ENCODE peak calls at places on chromosomes 4 and X, in six cellular contexts. One of them, this sample, is unnamed.

GRCh38 chrX:79366888-79367749 is at the start of gene ITM2A:
- DNase-seq in Peyer's patch: peak
- DNase-seq in HCT116: no peak
- DNase-seq in tibial artery: peak
- DNase-seq in neural progenitor cell: peak
- DNase-seq in K562: peak
- DNase-seq in this sample: no peak

GRCh38 chr4:104395219-104395618 is 99.5 kb downstream of the CXXC4 start:
- DNase-seq in Peyer's patch: no peak
- DNase-seq in HCT116: no peak
- DNase-seq in tibial artery: no peak
- DNase-seq in neural progenitor cell: no peak
- DNase-seq in K562: no peak
- DNase-seq in this sample: no peak

GRCh38 chr4:32462944-32463343 is 1742.8 kb downstream of the PCDH7 start:
- DNase-seq in Peyer's patch: no peak
- DNase-seq in HCT116: peak
- DNase-seq in tibial artery: no peak
- DNase-seq in neural progenitor cell: peak
- DNase-seq in K562: no peak
- DNase-seq in this sample: peak

GRCh38 chrX:42546800-42547199 is 231.2 kb downstream of the PPP1R2C start:
- DNase-seq in Peyer's patch: no peak
- DNase-seq in HCT116: no peak
- DNase-seq in tibial artery: no peak
- DNase-seq in neural progenitor cell: no peak
- DNase-seq in K562: no peak
- DNase-seq in this sample: no peak

GRCh38 chrX:23745786-23746185 is 2.7 kb upstream of the ACOT9 start:
- DNase-seq in Peyer's patch: no peak
- DNase-seq in HCT116: no peak
- DNase-seq in tibial artery: no peak
- DNase-seq in neural progenitor cell: no peak
- DNase-seq in K562: no peak
- DNase-seq in this sample: no peak

GRCh38 chr4:119237201-119237600 is 24.7 kb downstream of the USP53 start:
- DNase-seq in Peyer's patch: no peak
- DNase-seq in HCT116: no peak
- DNase-seq in tibial artery: no peak
- DNase-seq in neural progenitor cell: no peak
- DNase-seq in K562: no peak
- DNase-seq in this sample: no peak

GRCh38 chrX:2370436-2370835 is 130.3 kb downstream of the DHRSX start:
- DNase-seq in Peyer's patch: no peak
- DNase-seq in HCT116: no peak
- DNase-seq in tibial artery: no peak
- DNase-seq in neural progenitor cell: no peak
- DNase-seq in K562: no peak
- DNase-seq in this sample: no peak

GRCh38 chr4:184510431-184510830 is 36.1 kb upstream of the IRF2 start:
- DNase-seq in Peyer's patch: no peak
- DNase-seq in HCT116: no peak
- DNase-seq in tibial artery: no peak
- DNase-seq in neural progenitor cell: no peak
- DNase-seq in K562: no peak
- DNase-seq in this sample: no peak

GRCh38 chr4:183503497-183504063 is 1.3 kb upstream of the ING2 start:
- DNase-seq in Peyer's patch: no peak
- DNase-seq in HCT116: no peak
- DNase-seq in tibial artery: no peak
- DNase-seq in neural progenitor cell: no peak
- DNase-seq in K562: no peak
- DNase-seq in this sample: peak
- H3K27ac ChIP-seq in Peyer's patch: peak
- H3K27ac ChIP-seq in HCT116: peak
- H3K27ac ChIP-seq in tibial artery: peak
- H3K27ac ChIP-seq in neural progenitor cell: peak
- H3K27ac ChIP-seq in K562: peak
- H3K27ac ChIP-seq in this sample: peak

GRCh38 chrX:120253784-120254183 is 3.2 kb downstream of the ZBTB33 start:
- DNase-seq in Peyer's patch: no peak
- DNase-seq in HCT116: no peak
- DNase-seq in tibial artery: no peak
- DNase-seq in neural progenitor cell: no peak
- DNase-seq in K562: no peak
- DNase-seq in this sample: no peak

GRCh38 chrX:120244735-120245498 is 5.7 kb upstream of the ZBTB33 start:
- DNase-seq in Peyer's patch: peak
- DNase-seq in HCT116: peak
- DNase-seq in tibial artery: peak
- DNase-seq in neural progenitor cell: peak
- DNase-seq in K562: peak
- DNase-seq in this sample: peak

GRCh38 chrX:120251471-120252011 is 929 bp downstream of the ZBTB33 start:
- DNase-seq in Peyer's patch: no peak
- DNase-seq in HCT116: no peak
- DNase-seq in tibial artery: peak
- DNase-seq in neural progenitor cell: peak
- DNase-seq in K562: peak
- DNase-seq in this sample: peak

GRCh38 chrX:120250522-120251271 is at the start of gene ZBTB33:
- DNase-seq in Peyer's patch: peak
- DNase-seq in HCT116: peak
- DNase-seq in tibial artery: peak
- DNase-seq in neural progenitor cell: peak
- DNase-seq in K562: peak
- DNase-seq in this sample: peak
- TF ChIP-seq CTCF in Peyer's patch: peak
- TF ChIP-seq CTCF in HCT116: peak
- TF ChIP-seq CTCF in tibial artery: peak
- TF ChIP-seq CTCF in neural progenitor cell: peak
- TF ChIP-seq CTCF in K562: peak
- TF ChIP-seq CTCF in this sample: peak

DNA sequence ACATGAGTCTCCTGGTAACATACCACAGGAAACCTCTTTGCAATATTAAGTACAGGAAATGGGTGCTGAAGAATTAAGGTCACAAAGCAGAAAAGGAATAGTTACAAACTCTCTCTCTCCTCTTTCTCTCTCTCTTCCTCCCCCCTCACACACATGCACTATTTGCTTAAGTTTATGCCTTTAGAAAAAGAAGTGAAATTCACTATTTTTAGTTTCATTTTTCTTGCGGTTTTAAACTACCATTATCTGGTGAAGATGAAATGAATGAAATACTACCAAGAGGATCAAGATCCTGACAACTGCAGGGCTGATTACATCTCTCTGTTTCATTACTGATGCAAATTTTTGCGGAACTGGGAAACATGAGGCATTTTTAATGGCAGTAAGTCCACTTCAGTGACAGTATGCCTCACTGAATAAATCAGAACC is 64.3 kb upstream of the FTHL17 start:
- DNase-seq in Peyer's patch: no peak
- DNase-seq in HCT116: no peak
- DNase-seq in tibial artery: no peak
- DNase-seq in neural progenitor cell: no peak
- DNase-seq in K562: no peak
- DNase-seq in this sample: no peak
- H3K27ac ChIP-seq in Peyer's patch: no peak
- H3K27ac ChIP-seq in HCT116: no peak
- H3K27ac ChIP-seq in tibial artery: no peak
- H3K27ac ChIP-seq in neural progenitor cell: no peak
- H3K27ac ChIP-seq in K562: no peak
- H3K27ac ChIP-seq in this sample: no peak

GRCh38 chrX:8724176-8724757 is 7.7 kb downstream of the ANOS1 start:
- DNase-seq in Peyer's patch: no peak
- DNase-seq in HCT116: no peak
- DNase-seq in tibial artery: no peak
- DNase-seq in neural progenitor cell: peak
- DNase-seq in K562: no peak
- DNase-seq in this sample: no peak
- TF ChIP-seq CTCF in Peyer's patch: no peak
- TF ChIP-seq CTCF in HCT116: no peak
- TF ChIP-seq CTCF in tibial artery: no peak
- TF ChIP-seq CTCF in neural progenitor cell: peak
- TF ChIP-seq CTCF in K562: peak
- TF ChIP-seq CTCF in this sample: no peak

GRCh38 chr4:176790398-176790797 is 2.3 kb downstream of the VEGFC start:
- DNase-seq in Peyer's patch: no peak
- DNase-seq in HCT116: no peak
- DNase-seq in tibial artery: no peak
- DNase-seq in neural progenitor cell: no peak
- DNase-seq in K562: no peak
- DNase-seq in this sample: no peak

GRCh38 chr4:176791591-176792347 is 953 bp downstream of the VEGFC start:
- DNase-seq in Peyer's patch: no peak
- DNase-seq in HCT116: no peak
- DNase-seq in tibial artery: no peak
- DNase-seq in neural progenitor cell: peak
- DNase-seq in K562: no peak
- DNase-seq in this sample: peak

GRCh38 chr4:176793060-176793605 is 411 bp upstream of the VEGFC start:
- DNase-seq in Peyer's patch: no peak
- DNase-seq in HCT116: no peak
- DNase-seq in tibial artery: no peak
- DNase-seq in neural progenitor cell: peak
- DNase-seq in K562: no peak
- DNase-seq in this sample: no peak

GRCh38 chr4:176794151-176794550 is 1.4 kb upstream of the VEGFC start:
- DNase-seq in Peyer's patch: no peak
- DNase-seq in HCT116: no peak
- DNase-seq in tibial artery: no peak
- DNase-seq in neural progenitor cell: no peak
- DNase-seq in K562: no peak
- DNase-seq in this sample: peak

DNA sequence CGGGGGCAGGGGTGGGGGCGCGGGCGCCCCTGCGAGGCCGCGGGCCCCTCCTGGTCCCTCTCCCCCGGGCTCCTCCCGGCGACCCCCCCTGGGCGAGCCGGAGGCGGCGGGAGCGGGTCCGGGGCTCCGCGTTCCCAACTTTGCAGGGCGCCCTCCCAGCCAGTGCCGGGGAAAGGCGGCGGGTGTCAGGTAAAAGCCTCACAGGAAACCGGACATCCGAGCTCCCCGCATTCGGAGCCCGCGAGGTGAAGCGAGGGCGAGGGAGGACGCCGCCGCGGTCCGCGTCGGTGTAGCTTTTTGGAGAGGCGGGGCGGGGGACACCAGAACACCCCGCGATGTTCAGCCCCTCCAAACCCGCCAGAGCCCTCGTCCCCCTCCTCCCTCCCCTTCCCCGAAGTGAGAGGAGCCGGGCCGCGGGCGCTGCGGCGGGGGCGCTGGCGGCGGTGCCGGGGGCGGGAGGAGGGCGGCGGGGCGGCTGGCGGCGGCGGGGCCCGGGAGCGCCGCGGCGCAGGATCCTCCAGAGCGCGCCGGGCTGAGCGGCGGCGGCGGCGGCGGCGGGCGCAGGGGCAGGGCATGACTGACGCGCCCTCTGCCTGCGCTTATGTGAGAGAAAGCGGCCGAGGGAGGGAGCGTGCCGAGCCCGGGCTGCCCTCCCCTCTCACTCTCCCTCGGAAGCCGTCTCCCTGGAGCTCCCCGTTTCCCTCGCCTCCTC is at the start of gene VEGFC:
- DNase-seq in Peyer's patch: no peak
- DNase-seq in HCT116: no peak
- DNase-seq in tibial artery: peak
- DNase-seq in neural progenitor cell: peak
- DNase-seq in K562: no peak
- DNase-seq in this sample: peak
- H3K27ac ChIP-seq in Peyer's patch: peak
- H3K27ac ChIP-seq in HCT116: no peak
- H3K27ac ChIP-seq in tibial artery: peak
- H3K27ac ChIP-seq in neural progenitor cell: no peak
- H3K27ac ChIP-seq in K562: no peak
- H3K27ac ChIP-seq in this sample: peak

DNA sequence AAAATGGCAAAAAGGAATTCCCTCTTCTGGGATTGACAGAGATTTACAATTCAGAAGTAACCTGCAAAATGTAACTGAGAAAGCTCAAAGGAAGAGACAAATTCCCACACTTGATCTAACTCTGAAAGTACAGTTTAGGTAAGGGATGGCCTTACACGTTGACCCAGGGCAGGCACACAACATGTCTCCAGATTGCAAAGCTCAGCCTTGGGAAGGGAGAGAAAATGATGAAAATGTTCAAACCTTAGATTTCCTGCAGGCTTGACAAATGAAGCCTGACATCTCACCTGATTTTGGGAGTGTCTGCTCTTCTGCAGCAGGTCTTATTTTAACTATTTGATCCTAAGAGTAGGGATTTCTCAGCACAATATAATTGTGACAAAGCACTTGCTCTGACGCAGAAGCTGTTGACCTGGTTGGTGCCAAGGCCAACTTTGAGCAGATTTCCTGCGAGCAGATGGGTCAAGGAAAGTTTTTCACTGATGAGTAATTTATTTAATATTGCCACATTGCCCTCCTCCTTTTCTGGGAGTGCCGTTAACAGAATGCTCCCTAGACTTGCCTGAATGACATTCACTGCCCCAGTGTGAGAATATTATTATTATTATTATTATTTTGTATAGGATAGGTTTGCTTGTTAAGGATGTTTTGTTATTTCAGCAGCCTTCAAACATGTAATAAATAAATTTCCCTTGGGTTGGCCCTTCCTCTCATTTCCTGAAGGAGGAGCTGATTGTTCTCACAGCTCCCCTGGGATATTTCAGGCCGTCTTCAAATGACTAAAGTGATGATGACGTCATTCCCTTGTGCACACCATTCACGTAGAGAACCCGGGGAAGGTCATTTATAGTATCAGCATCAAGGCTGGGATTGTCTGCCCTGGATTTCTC is 157.1 kb downstream of the VEGFC start:
- DNase-seq in Peyer's patch: no peak
- DNase-seq in HCT116: no peak
- DNase-seq in tibial artery: no peak
- DNase-seq in neural progenitor cell: no peak
- DNase-seq in K562: no peak
- DNase-seq in this sample: peak
- TF ChIP-seq CTCF in Peyer's patch: no peak
- TF ChIP-seq CTCF in HCT116: no peak
- TF ChIP-seq CTCF in tibial artery: no peak
- TF ChIP-seq CTCF in neural progenitor cell: no peak
- TF ChIP-seq CTCF in K562: no peak
- TF ChIP-seq CTCF in this sample: no peak

DNA sequence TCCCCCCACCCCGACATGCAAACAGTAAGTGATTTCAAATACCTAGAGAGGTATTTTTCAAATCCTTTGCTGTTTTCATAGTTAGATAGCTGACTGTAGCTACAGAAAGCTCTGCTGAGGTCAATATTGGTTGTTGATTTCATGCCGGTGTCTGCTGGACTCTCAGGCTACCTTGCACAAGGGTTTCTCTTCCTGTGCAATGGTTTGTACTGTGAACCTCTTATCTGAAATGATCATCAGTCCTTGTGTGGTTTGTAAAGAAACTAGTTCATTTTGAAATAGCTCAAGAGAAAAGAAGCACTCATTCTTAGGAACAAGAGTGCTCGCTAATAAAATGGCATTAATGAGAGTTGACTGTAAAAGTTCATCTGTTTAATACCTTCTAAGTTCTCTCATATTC is 2.1 kb downstream of the MTM1 start:
- DNase-seq in Peyer's patch: no peak
- DNase-seq in HCT116: no peak
- DNase-seq in tibial artery: no peak
- DNase-seq in neural progenitor cell: no peak
- DNase-seq in K562: no peak
- DNase-seq in this sample: no peak
- H3K27ac ChIP-seq in Peyer's patch: peak
- H3K27ac ChIP-seq in HCT116: no peak
- H3K27ac ChIP-seq in tibial artery: no peak
- H3K27ac ChIP-seq in neural progenitor cell: no peak
- H3K27ac ChIP-seq in K562: no peak
- H3K27ac ChIP-seq in this sample: no peak

This sample was measured in RWPE1.